ENCODE peak calls at places on chromosomes 7 and 10, in four cellular contexts. D is IMR-90, T is mesendoderm, J is NCI-H2081. E is an unnamed sample.

GRCh38 chr10:17765602-17766001 is 13.6 kb downstream of the TMEM236 start:
- DNase-seq in J (no peak), T (no peak), D (no peak), E (no peak)

GRCh38 chr7:134056816-134057215 is 70.3 kb upstream of the LRGUK start:
- DNase-seq in J (no peak), D (no peak), T (no peak), E (no peak)

GRCh38 chr10:28628184-28628893 is 49.0 kb upstream of the BAMBI start:
- DNase-seq in T (peak), J (peak), D (peak), E (peak)

GRCh38 chr10:61280303-61280702 is 172.9 kb downstream of the TMEM26 start:
- DNase-seq in J (no peak), T (peak), D (peak), E (peak)

GRCh38 chr10:86644412-86645110 is 9.8 kb upstream of the OPN4 start:
- DNase-seq in T (peak), J (no peak), D (peak), E (no peak)

GRCh38 chr10:99685232-99686041 is 26.1 kb downstream of the ENTPD7 start:
- DNase-seq in D (no peak), J (no peak), T (no peak), E (no peak)

GRCh38 chr10:116785867-116786266 is 43.5 kb upstream of the HSPA12A start:
- DNase-seq in D (no peak), J (no peak), T (no peak), E (no peak)

GRCh38 chr7:152137476-152138025 is 112.1 kb downstream of the GALNT11 start:
- DNase-seq in D (peak), T (no peak), J (no peak), E (no peak)

GRCh38 chr7:69597278-69598076 is 798 bp upstream of the AUTS2 start:
- DNase-seq in J (no peak), T (peak), D (no peak), E (peak)

GRCh38 chr10:103327906-103328305 is 23.0 kb downstream of the PCGF6 start:
- DNase-seq in J (no peak), T (no peak), D (no peak), E (no peak)

GRCh38 chr7:155618708-155619633 is 25.5 kb upstream of the RBM33 start:
- DNase-seq in D (peak), T (peak), J (no peak), E (no peak)

GRCh38 chr10:33137356-33138007 is 179.5 kb upstream of the ITGB1 start:
- DNase-seq in D (no peak), J (no peak), T (no peak), E (peak)

GRCh38 chr10:100882681-100883321 is 30.0 kb upstream of the SLF2 start:
- DNase-seq in J (no peak), D (peak), T (no peak), E (peak)

GRCh38 chr10:63446716-63447440 is 18.9 kb downstream of the JMJD1C start:
- DNase-seq in J (no peak), D (no peak), T (no peak), E (no peak)

GRCh38 chr10:31152421-31153133 is 120.9 kb upstream of the ZNF438 start:
- DNase-seq in J (no peak), T (peak), D (no peak), E (no peak)

GRCh38 chr7:159084069-159084801 is 60.4 kb downstream of the VIPR2 start:
- DNase-seq in T (no peak), D (no peak), J (no peak), E (no peak)

GRCh38 chr10:93826355-93826754 is 67.4 kb upstream of the SLC35G1 start:
- DNase-seq in D (no peak), J (no peak), T (peak), E (peak)

GRCh38 chr7:46288010-46288409 is 366.9 kb upstream of the IGFBP3 start:
- DNase-seq in J (no peak), T (no peak), D (no peak), E (no peak)

GRCh38 chr10:114694735-114695134 is 36.7 kb upstream of the ABLIM1 start:
- DNase-seq in D (no peak), T (peak), J (no peak), E (peak)

GRCh38 chr10:44203535-44203934 is 181.4 kb downstream of the CXCL12 start:
- DNase-seq in D (no peak), T (no peak), J (no peak), E (no peak)

GRCh38 chr7:2909043-2909442 is 64.9 kb upstream of the GNA12 start:
- DNase-seq in D (no peak), J (no peak), T (no peak), E (no peak)